ENCODE peak calls at places on chromosomes 16 and 17, in eight cellular contexts. Y is colonic mucosa, U is IMR-90, V is body of pancreas, Q is mammary epithelial cell, L is transverse colon, S is esophagus muscularis mucosa, E is endodermal cell. X is an unnamed sample. For H3K36me3, the result is how much of the 10 kb centered on the place peaks cover.

GRCh38 chr17:31321481-31321880 is at the start of gene EVI2A:
- DNase-seq in L (peak), E (no peak), Y (peak), Q (peak), V (no peak), U (peak), S (no peak), X (peak)

GRCh38 chr17:50144845-50145531 is 5.5 kb downstream of the PPP1R9B start:
- DNase-seq in Y (no peak), L (no peak), E (no peak), Q (no peak), S (no peak), U (no peak), V (no peak), X (no peak)

GRCh38 chr16:57612494-57612893 is 15.9 kb upstream of the ADGRG1 start:
- DNase-seq in Q (no peak), Y (peak), E (peak), U (no peak), L (no peak), V (peak), S (no peak), X (no peak)

GRCh38 chr17:80817321-80817845 is 174.3 kb upstream of the CHMP6 start:
- DNase-seq in U (no peak), E (no peak), S (no peak), Y (no peak), Q (no peak), L (no peak), V (no peak), X (peak)

GRCh38 chr16:73268311-73268997 is 220.5 kb upstream of the ZFHX3 start:
- DNase-seq in V (no peak), U (peak), S (no peak), Q (no peak), Y (no peak), L (no peak), E (peak), X (no peak)

GRCh38 chr17:12727076-12727750 is 61.5 kb downstream of the MYOCD start:
- DNase-seq in U (peak), Q (no peak), S (peak), L (no peak), Y (no peak), E (no peak), V (no peak), X (no peak)

GRCh38 chr16:12964466-12964865 is 63.1 kb downstream of the SHISA9 start:
- DNase-seq in L (no peak), E (no peak), Y (no peak), S (no peak), U (no peak), V (no peak), Q (no peak), X (no peak)

GRCh38 chr16:77974883-77975282 is 47.5 kb upstream of the CLEC3A start:
- DNase-seq in V (no peak), Y (no peak), S (no peak), E (peak), U (no peak), L (no peak), Q (peak), X (no peak)

GRCh38 chr17:78879679-78880186 is 23.3 kb downstream of the CEP295NL start:
- DNase-seq in V (peak), Y (peak), L (peak), E (no peak), U (peak), S (peak), Q (peak), X (no peak)

GRCh38 chr17:41777579-41778188 is 8.8 kb downstream of the JUP start:
- DNase-seq in U (peak), Q (peak), Y (peak), S (no peak), V (peak), E (no peak), L (peak), X (peak)

GRCh38 chr16:12539185-12539929 is 264.3 kb downstream of the CPPED1 start:
- DNase-seq in L (peak), Y (peak), U (peak), E (no peak), Q (peak), S (no peak), V (no peak), X (no peak)

GRCh38 chr16:30526137-30526822 is at the start of gene ZNF768:
- DNase-seq in Y (peak), E (peak), Q (peak), U (no peak), L (peak), S (no peak), V (peak), X (peak)

GRCh38 chr17:72111374-72111773 is 9.4 kb upstream of the SOX9 start:
- DNase-seq in V (no peak), Y (peak), U (no peak), E (no peak), L (no peak), Q (no peak), S (no peak), X (no peak)

GRCh38 chr16:89135166-89135565 is 36.4 kb upstream of the CDH15 start:
- DNase-seq in Y (no peak), U (no peak), L (no peak), V (no peak), E (no peak), S (no peak), Q (no peak), X (peak)

GRCh38 chr16:8850279-8850885 is 18.4 kb downstream of the CARHSP1 start:
- DNase-seq in Q (peak), V (no peak), L (no peak), U (peak), Y (peak), S (peak), E (no peak), X (no peak)

GRCh38 chr17:37570527-37571093 is 38.6 kb downstream of the SYNRG start:
- DNase-seq in L (peak), E (peak), Q (peak), S (no peak), V (peak), U (peak), Y (peak), X (peak)

GRCh38 chr16:22347100-22347820 is 27.2 kb downstream of the CDR2 start:
- DNase-seq in U (no peak), S (no peak), V (no peak), E (no peak), Q (no peak), Y (no peak), L (no peak), X (no peak)

DNA sequence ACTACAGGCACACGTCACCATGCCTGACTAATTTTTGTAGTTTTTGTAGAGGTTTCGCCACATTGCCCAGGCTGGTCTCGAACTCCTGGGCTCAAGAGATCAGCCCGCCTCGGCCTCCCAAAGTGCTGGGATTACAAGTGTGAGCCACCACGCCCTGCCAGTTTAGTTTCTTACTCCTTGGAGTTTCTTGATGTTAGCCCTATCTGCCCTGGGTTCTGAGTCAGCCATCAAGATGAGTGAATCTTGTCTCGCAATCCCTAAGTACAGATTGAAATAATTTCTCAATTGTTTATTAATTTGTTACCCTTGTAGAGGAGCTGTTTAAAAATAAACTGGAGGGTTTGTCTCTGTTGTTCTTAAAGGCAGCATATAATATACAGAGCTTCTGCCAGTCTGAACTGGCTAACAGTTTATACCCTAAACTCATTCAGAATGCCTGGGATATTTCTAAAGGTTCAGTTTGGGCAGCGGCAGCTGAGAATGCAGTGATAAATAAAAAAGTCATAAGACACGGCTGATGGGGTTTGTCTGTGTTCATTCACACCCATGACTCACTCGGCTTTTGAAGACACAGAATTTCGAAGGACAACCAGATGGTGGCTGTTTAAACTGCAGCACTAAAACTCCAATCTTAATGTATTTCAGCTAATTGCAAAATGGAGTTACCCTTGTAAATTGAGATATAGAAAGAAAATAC is 39.6 kb downstream of the GPRC5B start:
- DNase-seq in Y (no peak), L (no peak), V (no peak), E (no peak), U (peak), Q (no peak), S (no peak), X (no peak)
- TF ChIP-seq CTCF in Y (no peak), L (no peak), V (no peak), E (no peak), U (no peak), Q (no peak), S (no peak), X (no peak)

GRCh38 chr16:46908540-46909372 is 24.6 kb downstream of the GPT2 start:
- DNase-seq in S (no peak), E (peak), U (peak), Y (peak), V (peak), L (peak), Q (peak), X (no peak)
- H3K27ac ChIP-seq in S (no peak), E (no peak), U (no peak), Y (no peak), V (peak), L (no peak), Q (no peak), X (no peak)

DNA sequence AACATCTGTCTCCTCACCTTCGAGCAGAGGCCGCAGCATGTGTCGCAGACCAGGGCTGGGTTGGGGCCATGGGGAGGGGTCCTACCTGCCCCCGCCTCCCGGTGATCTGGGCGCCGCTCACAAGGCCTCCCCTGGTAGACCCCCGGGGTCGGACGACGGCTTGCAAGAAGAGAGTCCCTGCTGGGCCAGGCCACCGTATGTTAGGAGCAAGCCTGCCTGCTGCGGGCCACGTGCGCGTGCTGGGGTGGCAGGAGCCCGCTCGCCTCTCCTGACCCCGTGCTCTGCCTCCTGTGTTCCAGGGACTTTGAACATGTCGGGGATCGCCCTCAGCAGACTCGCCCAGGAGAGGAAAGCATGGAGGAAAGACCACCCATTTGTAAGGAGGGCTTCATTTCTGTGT is 4.3 kb downstream of the UBE2I start:
- DNase-seq in Q (no peak), L (no peak), U (no peak), S (no peak), E (no peak), V (no peak), Y (no peak), X (no peak)
- H3K36me3 ChIP-seq in Q (under half), L (under half), U (half or more), S (half or more), E (half or more), V (under half), Y (under half), X (half or more)

GRCh38 chr16:51337662-51338061 is 186.6 kb upstream of the SALL1 start:
- DNase-seq in L (no peak), Y (no peak), E (peak), U (no peak), V (no peak), Q (no peak), S (no peak), X (no peak)
- TF ChIP-seq CTCF in L (no peak), Y (no peak), E (peak), U (no peak), V (no peak), Q (peak), S (no peak), X (no peak)

DNA sequence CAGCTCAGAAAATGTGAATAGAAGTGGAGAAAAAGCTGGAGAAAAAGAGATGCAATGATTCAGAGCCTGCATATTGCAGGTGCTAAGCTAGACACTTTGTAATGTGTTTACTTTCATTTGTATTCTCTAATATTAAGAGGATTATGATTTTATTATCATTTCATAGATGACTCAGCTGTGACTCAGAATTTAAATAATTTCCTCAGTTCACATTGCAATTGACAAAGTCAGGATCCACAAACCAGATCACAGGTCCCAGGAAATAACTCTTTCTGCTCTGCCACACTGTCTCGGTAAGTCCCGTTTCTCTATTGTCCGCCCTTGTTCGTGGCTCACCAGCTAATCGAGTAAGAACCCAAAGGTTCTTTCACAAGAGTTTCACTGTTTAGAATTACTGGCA is 235.4 kb upstream of the MON1B start:
- DNase-seq in V (no peak), Y (no peak), L (no peak), Q (peak), U (peak), S (no peak), E (no peak), X (no peak)
- H3K27ac ChIP-seq in V (no peak), Y (no peak), L (no peak), Q (no peak), U (no peak), S (no peak), E (no peak), X (no peak)

DNA sequence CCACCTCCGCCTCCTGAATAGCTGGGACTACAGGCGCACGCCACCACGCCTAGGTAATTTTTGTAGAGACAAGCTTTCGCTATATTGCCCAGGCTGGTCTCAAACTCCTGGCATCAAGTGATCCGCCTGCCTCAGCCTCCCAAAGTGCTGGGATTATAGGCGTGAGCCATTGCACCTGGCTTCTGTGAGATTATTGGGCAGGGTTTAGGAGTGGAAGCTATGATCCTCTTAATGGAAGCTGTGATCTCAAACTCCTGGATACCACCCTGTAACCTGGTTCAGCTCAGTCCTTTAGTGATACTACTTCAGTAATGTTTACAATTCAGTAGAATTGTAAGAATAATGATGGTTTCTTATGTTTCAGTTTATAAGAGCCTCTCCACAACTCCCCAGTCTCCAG is 14.1 kb downstream of the NFE2L1 start:
- DNase-seq in L (no peak), V (no peak), Q (no peak), U (no peak), S (no peak), Y (no peak), E (no peak), X (no peak)
- H3K36me3 ChIP-seq in L (half or more), V (under half), Q (half or more), U (half or more), S (half or more), Y (under half), E (half or more), X (half or more)